ENCODE peak calls at places on chromosomes 4 and X, in four cellular contexts. Q is left lung, Z is uterus, W is transverse colon. E is an unnamed sample. For H3K4me1, the result is how much of the 10 kb centered on the place peaks cover.

GRCh38 chrX:10190367-10190766 is 33.6 kb downstream of the CLCN4 start:
- DNase-seq in Q (no peak), Z (peak), W (peak), E (peak)

GRCh38 chr4:23741586-23742240 is 148.1 kb downstream of the PPARGC1A start:
- DNase-seq in Q (no peak), Z (no peak), W (peak), E (no peak)

GRCh38 chr4:74114234-74114633 is 15.2 kb upstream of the CXCL2 start:
- DNase-seq in Q (no peak), Z (no peak), W (no peak), E (no peak)

GRCh38 chr4:5409237-5409636 is 299.1 kb downstream of the EVC2 start:
- DNase-seq in Q (no peak), Z (no peak), W (no peak), E (no peak)

GRCh38 chr4:17316566-17316965 is 195.3 kb downstream of the QDPR start:
- DNase-seq in Q (no peak), Z (no peak), W (no peak), E (no peak)

GRCh38 chr4:30952526-30953219 is 232.5 kb downstream of the PCDH7 start:
- DNase-seq in Q (no peak), Z (no peak), W (no peak), E (no peak)

GRCh38 chr4:139889194-139889762 is 223.7 kb downstream of the MGST2 start:
- DNase-seq in Q (no peak), Z (no peak), W (no peak), E (no peak)

GRCh38 chr4:186297013-186297645 is 31.1 kb downstream of the F11 start:
- DNase-seq in Q (no peak), Z (no peak), W (no peak), E (no peak)

GRCh38 chr4:88291003-88291402 is 6.6 kb upstream of the PPM1K start:
- DNase-seq in Q (no peak), Z (peak), W (no peak), E (no peak)

GRCh38 chrX:16712825-16713155 is 321 bp upstream of the CTPS2 start:
- DNase-seq in Q (no peak), Z (peak), W (no peak), E (no peak)

GRCh38 chr4:139918994-139919393 is 235.0 kb downstream of the MAML3 start:
- DNase-seq in Q (no peak), Z (no peak), W (no peak), E (no peak)

GRCh38 chr4:47278631-47279030 is 184.9 kb downstream of the COMMD8 start:
- DNase-seq in Q (no peak), Z (no peak), W (no peak), E (no peak)

GRCh38 chr4:168574581-168575295 is 77.9 kb downstream of the PALLD start:
- DNase-seq in Q (no peak), Z (no peak), W (no peak), E (no peak)

GRCh38 chr4:62571494-62571893 is 1371.4 kb downstream of the ADGRL3 start:
- DNase-seq in Q (no peak), Z (no peak), W (peak), E (no peak)

GRCh38 chrX:39619182-39620009 is 478.4 kb downstream of the BCOR start:
- DNase-seq in Q (no peak), Z (peak), W (no peak), E (no peak)

GRCh38 chr4:6852582-6852981 is 57.0 kb upstream of the TBC1D14 start:
- DNase-seq in Q (no peak), Z (no peak), W (no peak), E (no peak)

GRCh38 chr4:147607463-147607862 is 9.7 kb upstream of the TMEM184C start:
- DNase-seq in Q (no peak), Z (no peak), W (no peak), E (no peak)

GRCh38 chrX:40539214-40540142 is 41.3 kb upstream of the ATP6AP2 start:
- DNase-seq in Q (peak), Z (peak), W (peak), E (peak)

DNA sequence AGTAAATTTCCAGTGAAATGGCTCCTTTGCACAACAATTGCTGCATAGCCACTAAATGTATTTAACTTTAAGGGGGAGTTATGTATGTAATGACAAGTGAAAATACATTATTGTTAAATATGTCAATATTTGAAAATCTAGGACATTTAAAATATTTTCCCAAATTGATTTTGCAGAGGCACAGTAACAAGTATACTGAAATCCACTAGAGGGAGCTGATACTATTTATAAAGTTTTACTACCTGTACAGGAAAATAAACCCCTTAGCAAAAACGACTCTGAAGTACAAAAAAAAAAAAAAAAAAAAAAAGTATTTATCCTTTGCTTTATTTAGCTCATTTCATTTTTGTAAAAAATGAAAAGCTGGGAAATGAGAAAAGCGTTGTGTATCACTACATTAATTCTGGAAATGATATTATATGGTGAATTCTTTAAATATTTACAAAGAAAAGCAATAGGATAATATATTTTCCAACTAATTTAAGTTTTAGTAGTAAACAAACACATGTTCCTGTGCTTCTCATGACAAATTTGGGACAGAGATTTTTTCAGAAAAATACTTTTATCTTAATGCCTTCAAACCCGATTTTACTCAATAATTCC is 727.7 kb downstream of the DMD start:
- DNase-seq in Q (no peak), Z (no peak), W (no peak), E (no peak)
- TF ChIP-seq CTCF in Q (peak), Z (no peak), W (peak), E (no peak)

DNA sequence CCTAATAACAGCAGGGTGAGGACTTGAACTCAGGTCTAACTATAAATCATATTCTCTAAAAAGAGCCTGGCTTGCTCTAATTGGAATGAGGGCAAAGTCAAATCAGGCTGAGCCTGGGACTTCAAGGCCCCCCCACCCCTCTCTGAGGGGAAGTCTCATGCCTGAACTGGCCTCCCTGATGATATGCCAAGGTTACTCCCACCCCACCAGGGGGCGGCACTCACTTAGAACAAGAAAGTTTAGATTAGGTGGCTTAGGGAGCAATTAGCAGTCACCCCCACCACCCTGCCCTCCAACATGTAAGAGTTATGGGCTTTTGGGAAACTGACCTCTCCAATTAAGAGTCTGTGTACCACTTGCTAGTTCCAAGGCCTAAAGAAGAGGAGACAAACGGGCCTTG is 2.7 kb downstream of the FOXO4 start:
- DNase-seq in Q (peak), Z (peak), W (peak), E (peak)
- H3K4me1 ChIP-seq in Q (under half), Z (under half), W (under half), E (under half)

DNA sequence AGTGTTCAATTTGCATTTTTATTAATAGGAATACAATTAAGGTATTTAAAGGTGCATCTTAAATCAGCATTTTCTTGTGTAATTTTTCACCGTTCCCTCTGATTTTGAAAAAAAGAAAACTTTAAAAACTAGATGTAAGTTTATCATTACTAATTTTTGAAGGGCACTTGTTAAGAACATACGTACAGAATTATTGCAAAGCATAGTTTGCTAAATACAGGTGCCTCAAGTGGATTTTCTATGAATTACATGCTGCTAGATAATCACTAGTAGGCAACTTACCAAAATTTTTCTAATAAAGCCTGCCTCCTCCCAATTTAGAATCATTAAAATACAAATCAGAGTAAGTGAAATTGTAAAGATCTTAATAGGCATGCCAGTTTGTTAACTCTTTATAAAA is 8.5 kb downstream of the CNKSR2 start:
- DNase-seq in Q (no peak), Z (no peak), W (no peak), E (no peak)
- TF ChIP-seq CTCF in Q (no peak), Z (no peak), W (no peak), E (no peak)

DNA sequence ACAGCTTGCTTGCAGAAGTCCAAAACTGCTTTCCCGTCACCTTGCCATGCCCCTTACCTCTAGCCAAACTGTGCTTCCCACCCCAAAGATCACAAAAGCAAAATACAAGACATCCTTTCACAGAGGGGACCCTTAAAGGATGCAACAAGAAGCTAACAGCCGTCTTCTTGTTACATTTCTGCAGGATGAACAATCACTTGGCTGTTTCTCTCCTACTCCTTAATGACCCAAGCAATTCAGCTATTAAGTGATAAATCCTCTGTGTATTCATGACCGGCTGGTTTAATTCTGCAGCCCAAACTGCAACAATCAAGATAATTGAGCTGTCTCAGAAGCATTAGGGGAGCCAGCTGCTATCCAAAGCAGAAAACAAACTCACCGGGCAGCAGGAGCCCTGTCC is 85.9 kb upstream of the ACSL4 start:
- DNase-seq in Q (no peak), Z (no peak), W (no peak), E (no peak)
- H3K4me1 ChIP-seq in Q (under half), Z (under half), W (under half), E (under half)

GRCh38 chrX:116499780-116500179 is 37.0 kb upstream of the CT83 start:
- DNase-seq in Q (no peak), Z (no peak), W (no peak), E (no peak)
- TF ChIP-seq CTCF in Q (no peak), Z (no peak), W (no peak), E (no peak)